ENCODE peak calls at places on chromosomes 3 and 15, in five cellular contexts. One of them, this sample, is unnamed. For H3K9me3, the result is how much of the 10 kb centered on the place peaks cover.

GRCh38 chr3:172965256-172965655 is 175.8 kb downstream of the SPATA16 start:
- DNase-seq in T-helper 17 cell: no peak
- DNase-seq in heart left ventricle: no peak
- DNase-seq in testis: no peak
- DNase-seq in left ventricle myocardium inferior: no peak
- DNase-seq in this sample: no peak

GRCh38 chr15:89115547-89115946 is 27.3 kb downstream of the ABHD2 start:
- DNase-seq in T-helper 17 cell: no peak
- DNase-seq in testis: no peak
- DNase-seq in left ventricle myocardium inferior: no peak
- DNase-seq in heart left ventricle: no peak
- DNase-seq in this sample: no peak

GRCh38 chr3:58271901-58272501 is 34.0 kb upstream of the RPP14 start:
- DNase-seq in testis: no peak
- DNase-seq in T-helper 17 cell: no peak
- DNase-seq in left ventricle myocardium inferior: no peak
- DNase-seq in heart left ventricle: no peak
- DNase-seq in this sample: no peak

GRCh38 chr3:183517656-183518055 is 37.9 kb downstream of the KLHL6 start:
- DNase-seq in T-helper 17 cell: no peak
- DNase-seq in left ventricle myocardium inferior: no peak
- DNase-seq in testis: no peak
- DNase-seq in heart left ventricle: no peak
- DNase-seq in this sample: no peak

GRCh38 chr3:142275856-142276255 is 50.5 kb upstream of the GK5 start:
- DNase-seq in T-helper 17 cell: no peak
- DNase-seq in testis: no peak
- DNase-seq in heart left ventricle: no peak
- DNase-seq in left ventricle myocardium inferior: no peak
- DNase-seq in this sample: no peak

GRCh38 chr15:97521894-97522293 is 438.6 kb upstream of the ARRDC4 start:
- DNase-seq in left ventricle myocardium inferior: peak
- DNase-seq in heart left ventricle: peak
- DNase-seq in testis: no peak
- DNase-seq in T-helper 17 cell: no peak
- DNase-seq in this sample: no peak

GRCh38 chr15:64426845-64427465 is 33.4 kb upstream of the ZNF609 start:
- DNase-seq in heart left ventricle: no peak
- DNase-seq in left ventricle myocardium inferior: no peak
- DNase-seq in T-helper 17 cell: no peak
- DNase-seq in testis: no peak
- DNase-seq in this sample: no peak

GRCh38 chr3:42066516-42067181 is 24.5 kb upstream of the TRAK1 start:
- DNase-seq in T-helper 17 cell: no peak
- DNase-seq in left ventricle myocardium inferior: no peak
- DNase-seq in testis: no peak
- DNase-seq in heart left ventricle: peak
- DNase-seq in this sample: no peak

GRCh38 chr3:115598216-115598615 is 25.1 kb upstream of the GAP43 start:
- DNase-seq in testis: no peak
- DNase-seq in heart left ventricle: no peak
- DNase-seq in left ventricle myocardium inferior: no peak
- DNase-seq in T-helper 17 cell: no peak
- DNase-seq in this sample: no peak

GRCh38 chr15:68672781-68673205 is 94.0 kb downstream of the CORO2B start:
- DNase-seq in T-helper 17 cell: no peak
- DNase-seq in left ventricle myocardium inferior: no peak
- DNase-seq in testis: no peak
- DNase-seq in heart left ventricle: no peak
- DNase-seq in this sample: peak

GRCh38 chr3:101072299-101072698 is 79.1 kb upstream of the ABI3BP start:
- DNase-seq in testis: no peak
- DNase-seq in heart left ventricle: no peak
- DNase-seq in T-helper 17 cell: no peak
- DNase-seq in left ventricle myocardium inferior: no peak
- DNase-seq in this sample: no peak

GRCh38 chr3:4999626-5000184 is 20.5 kb downstream of the BHLHE40 start:
- DNase-seq in left ventricle myocardium inferior: no peak
- DNase-seq in heart left ventricle: no peak
- DNase-seq in testis: no peak
- DNase-seq in T-helper 17 cell: no peak
- DNase-seq in this sample: no peak

GRCh38 chr3:194640829-194641228 is 7.6 kb upstream of the TMEM44 start:
- DNase-seq in heart left ventricle: no peak
- DNase-seq in testis: no peak
- DNase-seq in T-helper 17 cell: peak
- DNase-seq in left ventricle myocardium inferior: no peak
- DNase-seq in this sample: peak

GRCh38 chr3:194333212-194333980 is 17.7 kb downstream of the CPN2 start:
- DNase-seq in testis: peak
- DNase-seq in heart left ventricle: peak
- DNase-seq in left ventricle myocardium inferior: peak
- DNase-seq in T-helper 17 cell: peak
- DNase-seq in this sample: no peak

DNA sequence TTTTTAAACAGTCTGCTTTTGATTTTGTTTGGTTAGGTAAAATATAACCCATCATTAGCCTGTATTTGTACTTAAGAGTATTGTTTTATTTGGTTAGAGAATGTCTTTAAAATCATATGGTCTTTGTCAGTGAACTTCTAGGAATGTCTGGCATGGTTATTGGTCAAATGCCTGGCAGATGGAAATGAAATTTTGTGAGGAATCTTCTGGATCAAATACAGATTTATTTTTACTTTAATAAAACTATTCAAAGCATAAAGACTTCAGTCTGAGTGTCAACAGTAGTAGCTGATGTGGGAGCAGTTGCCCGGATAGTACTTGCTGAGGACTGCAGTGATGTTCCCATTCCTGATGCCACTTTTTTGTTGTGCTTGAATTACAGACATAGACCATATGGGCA is 64.0 kb downstream of the LRRC49 start:
- DNase-seq in T-helper 17 cell: no peak
- DNase-seq in heart left ventricle: no peak
- DNase-seq in left ventricle myocardium inferior: no peak
- DNase-seq in testis: no peak
- DNase-seq in this sample: no peak
- H3K9me3 ChIP-seq in T-helper 17 cell: under half
- H3K9me3 ChIP-seq in heart left ventricle: under half
- H3K9me3 ChIP-seq in left ventricle myocardium inferior: under half
- H3K9me3 ChIP-seq in testis: under half
- H3K9me3 ChIP-seq in this sample: under half

DNA sequence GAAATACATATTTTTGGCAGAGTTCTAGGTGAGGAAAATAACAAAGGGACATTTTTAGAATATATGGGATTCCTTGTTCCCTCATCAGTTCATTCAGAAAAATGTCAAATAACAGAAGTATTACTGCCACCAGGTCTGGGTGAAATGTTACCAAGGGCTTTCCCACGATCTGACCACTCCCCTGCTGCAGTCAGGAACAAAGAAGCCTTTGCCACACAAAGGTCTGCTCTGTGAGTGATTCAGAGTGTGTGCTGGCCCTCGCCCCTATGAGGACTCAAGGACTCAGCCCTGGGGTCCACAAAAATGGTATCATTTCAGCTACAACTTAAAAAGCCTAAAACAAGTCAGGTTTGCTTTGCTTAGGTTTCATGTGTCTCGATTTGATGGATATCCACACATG is 5.0 kb downstream of the MKRN3 start:
- DNase-seq in left ventricle myocardium inferior: no peak
- DNase-seq in heart left ventricle: no peak
- DNase-seq in testis: no peak
- DNase-seq in T-helper 17 cell: no peak
- DNase-seq in this sample: no peak
- H3K9me3 ChIP-seq in left ventricle myocardium inferior: under half
- H3K9me3 ChIP-seq in heart left ventricle: under half
- H3K9me3 ChIP-seq in testis: under half
- H3K9me3 ChIP-seq in T-helper 17 cell: under half
- H3K9me3 ChIP-seq in this sample: under half

GRCh38 chr3:13538520-13539284 is 10.2 kb upstream of the FBLN2 start:
- DNase-seq in T-helper 17 cell: no peak
- DNase-seq in heart left ventricle: no peak
- DNase-seq in left ventricle myocardium inferior: no peak
- DNase-seq in testis: no peak
- DNase-seq in this sample: peak
- H3K9me3 ChIP-seq in T-helper 17 cell: under half
- H3K9me3 ChIP-seq in heart left ventricle: under half
- H3K9me3 ChIP-seq in left ventricle myocardium inferior: under half
- H3K9me3 ChIP-seq in testis: under half
- H3K9me3 ChIP-seq in this sample: under half

GRCh38 chr3:176514297-176514696 is 683.0 kb downstream of the TBL1XR1 start:
- DNase-seq in heart left ventricle: no peak
- DNase-seq in left ventricle myocardium inferior: no peak
- DNase-seq in testis: peak
- DNase-seq in T-helper 17 cell: no peak
- DNase-seq in this sample: no peak

GRCh38 chr3:176512037-176512436 is 685.2 kb downstream of the TBL1XR1 start:
- DNase-seq in left ventricle myocardium inferior: no peak
- DNase-seq in T-helper 17 cell: no peak
- DNase-seq in heart left ventricle: no peak
- DNase-seq in testis: no peak
- DNase-seq in this sample: no peak

GRCh38 chr3:176510097-176510496 is 687.2 kb downstream of the TBL1XR1 start:
- DNase-seq in testis: no peak
- DNase-seq in heart left ventricle: no peak
- DNase-seq in left ventricle myocardium inferior: no peak
- DNase-seq in T-helper 17 cell: no peak
- DNase-seq in this sample: no peak

GRCh38 chr3:176513604-176514003 is 683.7 kb downstream of the TBL1XR1 start:
- DNase-seq in heart left ventricle: no peak
- DNase-seq in left ventricle myocardium inferior: no peak
- DNase-seq in testis: no peak
- DNase-seq in T-helper 17 cell: no peak
- DNase-seq in this sample: no peak
- H3K9me3 ChIP-seq in heart left ventricle: under half
- H3K9me3 ChIP-seq in left ventricle myocardium inferior: under half
- H3K9me3 ChIP-seq in testis: under half
- H3K9me3 ChIP-seq in T-helper 17 cell: under half
- H3K9me3 ChIP-seq in this sample: under half

GRCh38 chr15:82909080-82909815 is 43.3 kb downstream of the HOMER2 start:
- DNase-seq in T-helper 17 cell: no peak
- DNase-seq in left ventricle myocardium inferior: no peak
- DNase-seq in heart left ventricle: no peak
- DNase-seq in testis: no peak
- DNase-seq in this sample: no peak

GRCh38 chr15:82904574-82904973 is 47.9 kb downstream of the HOMER2 start:
- DNase-seq in heart left ventricle: no peak
- DNase-seq in testis: no peak
- DNase-seq in left ventricle myocardium inferior: no peak
- DNase-seq in T-helper 17 cell: no peak
- DNase-seq in this sample: no peak

GRCh38 chr15:82903511-82903910 is 49.0 kb downstream of the HOMER2 start:
- DNase-seq in T-helper 17 cell: no peak
- DNase-seq in heart left ventricle: no peak
- DNase-seq in testis: no peak
- DNase-seq in left ventricle myocardium inferior: no peak
- DNase-seq in this sample: no peak

GRCh38 chr15:82910721-82911120 is 41.8 kb downstream of the HOMER2 start:
- DNase-seq in heart left ventricle: no peak
- DNase-seq in left ventricle myocardium inferior: no peak
- DNase-seq in testis: no peak
- DNase-seq in T-helper 17 cell: no peak
- DNase-seq in this sample: no peak

DNA sequence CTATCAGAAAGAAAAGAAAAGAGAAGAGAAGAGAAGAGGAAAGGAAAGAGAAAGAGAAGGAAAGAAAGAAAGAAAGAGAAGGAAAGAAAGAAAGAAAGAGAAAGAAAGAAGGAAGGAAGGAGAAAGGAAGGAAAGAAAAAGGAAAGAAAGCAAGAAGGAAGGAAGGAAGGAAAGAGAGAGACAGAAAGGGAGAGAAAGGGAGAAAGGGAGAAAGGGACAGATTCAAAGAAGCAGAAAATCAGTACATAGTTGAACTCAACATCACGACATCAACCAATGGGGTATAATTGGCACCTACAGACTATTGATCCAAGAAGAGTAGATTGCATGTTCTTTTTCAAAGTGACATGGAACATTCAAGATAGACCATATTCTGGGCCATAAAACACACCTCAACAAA is 45.2 kb downstream of the HOMER2 start:
- DNase-seq in left ventricle myocardium inferior: no peak
- DNase-seq in heart left ventricle: no peak
- DNase-seq in T-helper 17 cell: no peak
- DNase-seq in testis: no peak
- DNase-seq in this sample: no peak
- H3K9me3 ChIP-seq in left ventricle myocardium inferior: under half
- H3K9me3 ChIP-seq in heart left ventricle: under half
- H3K9me3 ChIP-seq in T-helper 17 cell: under half
- H3K9me3 ChIP-seq in testis: under half
- H3K9me3 ChIP-seq in this sample: under half

DNA sequence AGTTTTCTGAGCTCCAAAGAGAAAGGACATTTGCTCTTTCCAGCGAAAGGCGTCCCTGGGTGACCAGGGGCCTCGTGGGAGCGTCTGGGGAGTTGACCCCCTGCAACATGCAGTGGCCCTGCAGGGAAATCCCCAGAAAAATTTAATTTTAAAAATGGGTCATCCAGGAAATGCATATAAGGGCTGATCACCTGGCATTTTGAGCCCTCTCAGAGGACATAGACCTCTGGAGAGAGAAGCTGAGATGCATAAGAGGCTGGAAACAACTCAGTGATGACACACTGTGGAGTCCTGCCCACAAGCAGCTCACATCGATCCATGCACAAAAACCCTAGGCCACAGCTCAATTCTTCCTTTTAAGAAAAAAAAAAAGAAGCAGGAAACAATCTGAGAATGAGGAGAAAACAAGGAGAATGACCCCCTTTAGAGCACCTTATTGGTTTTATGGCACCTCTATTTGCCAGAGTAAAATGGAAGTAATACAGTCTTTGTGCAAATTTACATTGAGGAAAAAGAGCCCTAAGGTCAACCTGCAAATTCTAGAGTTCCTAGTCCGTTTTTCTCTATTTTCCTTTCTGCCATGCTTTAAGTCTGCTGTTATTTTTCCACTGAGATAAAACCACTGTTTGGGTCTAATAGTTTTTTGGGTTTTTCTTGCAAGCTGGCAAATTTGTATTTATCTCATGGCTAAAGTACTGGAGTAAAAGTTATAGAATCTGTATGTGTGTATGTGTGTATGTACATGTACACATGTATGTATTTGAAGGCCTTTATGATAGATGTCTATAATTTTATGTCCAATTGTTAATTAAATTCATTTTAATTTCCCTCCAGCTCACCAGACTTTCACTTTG is 6.9 kb upstream of the BDH1 start:
- DNase-seq in testis: no peak
- DNase-seq in heart left ventricle: no peak
- DNase-seq in T-helper 17 cell: no peak
- DNase-seq in left ventricle myocardium inferior: no peak
- DNase-seq in this sample: no peak
- H3K9me3 ChIP-seq in testis: under half
- H3K9me3 ChIP-seq in heart left ventricle: under half
- H3K9me3 ChIP-seq in T-helper 17 cell: under half
- H3K9me3 ChIP-seq in left ventricle myocardium inferior: under half
- H3K9me3 ChIP-seq in this sample: under half

GRCh38 chr15:20340931-20341661 is 200.5 kb downstream of the GOLGA6L6 start:
- DNase-seq in T-helper 17 cell: peak
- DNase-seq in testis: peak
- DNase-seq in left ventricle myocardium inferior: peak
- DNase-seq in heart left ventricle: peak
- DNase-seq in this sample: peak
- H3K9me3 ChIP-seq in T-helper 17 cell: under half
- H3K9me3 ChIP-seq in testis: under half
- H3K9me3 ChIP-seq in left ventricle myocardium inferior: under half
- H3K9me3 ChIP-seq in heart left ventricle: under half
- H3K9me3 ChIP-seq in this sample: under half

This sample was measured in ascending aorta.